ENCODE peak calls at places on chromosomes 16 and 17, in ten cellular contexts. U is HAP-1; B is WERI-Rb-1; H is GM23338; V is stimulated activated CD8-positive, alpha-beta memory T cell treated with anti-CD3 and anti-CD28 coated beads, Interleukin-7, amount 100 ng/mL, for 24 hours; P is brain microvascular endothelial cell; W is esophagus squamous epithelium; A is hepatocyte; N is T-helper 17 cell; R is mammary epithelial cell. L is an unnamed sample.

GRCh38 chr16:48102083-48103008 is 53.4 kb downstream of the ABCC12 start:
- DNase-seq in U (no peak), B (no peak), H (no peak), V (no peak), P (no peak), W (no peak), A (no peak), N (no peak), R (no peak), L (no peak)

GRCh38 chr17:81094224-81094743 is 59.3 kb downstream of the BAIAP2 start:
- DNase-seq in U (no peak), B (no peak), H (no peak), V (no peak), P (no peak), W (no peak), A (no peak), N (no peak), R (no peak), L (peak)

GRCh38 chr16:11560701-11561439 is 25.8 kb downstream of the LITAF start:
- DNase-seq in U (no peak), B (no peak), H (peak), V (no peak), P (no peak), W (no peak), A (peak), N (peak), R (peak), L (no peak)

GRCh38 chr16:87278191-87279093 is 38.8 kb downstream of the C16orf95 start:
- DNase-seq in U (peak), B (peak), H (peak), V (no peak), P (peak), W (no peak), A (peak), N (no peak), R (peak), L (no peak)

GRCh38 chr16:85402910-85403692 is 210.0 kb upstream of the GSE1 start:
- DNase-seq in U (no peak), B (no peak), H (peak), V (no peak), P (peak), W (no peak), A (no peak), N (no peak), R (no peak), L (peak)

GRCh38 chr17:14268264-14268663 is 31.6 kb upstream of the CDRT15 start:
- DNase-seq in U (no peak), B (peak), H (peak), V (no peak), P (no peak), W (no peak), A (no peak), N (no peak), R (no peak), L (peak)

GRCh38 chr17:73387746-73388577 is 76.2 kb upstream of the CDC42EP4 start:
- DNase-seq in U (no peak), B (no peak), H (peak), V (no peak), P (peak), W (no peak), A (no peak), N (no peak), R (no peak), L (no peak)

GRCh38 chr16:68356249-68356918 is 45.6 kb downstream of the PRMT7 start:
- DNase-seq in U (no peak), B (no peak), H (no peak), V (peak), P (no peak), W (no peak), A (no peak), N (peak), R (no peak), L (peak)

GRCh38 chr17:76353004-76353598 is 615 bp downstream of the PRPSAP1 start:
- DNase-seq in U (peak), B (peak), H (peak), V (no peak), P (no peak), W (no peak), A (peak), N (no peak), R (peak), L (no peak)

GRCh38 chr17:48261297-48261880 is 153.8 kb downstream of the SNX11 start:
- DNase-seq in U (peak), B (peak), H (peak), V (no peak), P (peak), W (no peak), A (peak), N (no peak), R (no peak), L (peak)

GRCh38 chr16:24445216-24445615 is 94.2 kb upstream of the RBBP6 start:
- DNase-seq in U (no peak), B (no peak), H (no peak), V (no peak), P (no peak), W (no peak), A (no peak), N (no peak), R (no peak), L (no peak)

GRCh38 chr17:82231562-82232321 is 2.9 kb downstream of the SLC16A3 start:
- DNase-seq in U (peak), B (no peak), H (peak), V (no peak), P (no peak), W (no peak), A (peak), N (no peak), R (no peak), L (no peak)

GRCh38 chr17:64773386-64773835 is 111.3 kb upstream of the SMURF2 start:
- DNase-seq in U (no peak), B (peak), H (no peak), V (no peak), P (no peak), W (no peak), A (no peak), N (no peak), R (no peak), L (no peak)

GRCh38 chr17:64599187-64599676 is 62.9 kb downstream of the SMURF2 start:
- DNase-seq in U (no peak), B (no peak), H (peak), V (peak), P (no peak), W (no peak), A (no peak), N (no peak), R (no peak), L (peak)

GRCh38 chr17:10144456-10144855 is 54.0 kb downstream of the GAS7 start:
- DNase-seq in U (no peak), B (no peak), H (no peak), V (no peak), P (no peak), W (no peak), A (no peak), N (no peak), R (no peak), L (no peak)